ENCODE peak calls at places on chromosomes 4 and X, in seven cellular contexts. One of them, this sample, is unnamed.

GRCh38 chr4:17578482-17578891 is 1.5 kb downstream of the LAP3 start:
- DNase-seq in bronchial epithelial cell: no peak
- DNase-seq in H54: no peak
- DNase-seq in AG08395: no peak
- DNase-seq in activated T-helper 1 cell treated with anti-CD3 and anti-CD28 coated beads, Interleukin-2, amount 50 U/mL, for 16 hours: no peak
- DNase-seq in stimulated activated naive CD4-positive, alpha-beta T cell treated with Interleukin-2 at 50 U/mL for 16 hours: peak; percentile 3
- DNase-seq in stimulated activated CD8-positive, alpha-beta memory T cell treated with anti-CD3 and anti-CD28 coated beads, Interleukin-12 subunit alpha, Interleukin-12 subunit beta, amount 100 ng/mL, for 4 hours: no peak
- DNase-seq in this sample: no peak

GRCh38 chr4:154686838-154687237 is 57.0 kb upstream of the LRAT start:
- DNase-seq in bronchial epithelial cell: peak; percentile 32
- DNase-seq in H54: no peak
- DNase-seq in AG08395: no peak
- DNase-seq in activated T-helper 1 cell treated with anti-CD3 and anti-CD28 coated beads, Interleukin-2, amount 50 U/mL, for 16 hours: no peak
- DNase-seq in stimulated activated naive CD4-positive, alpha-beta T cell treated with Interleukin-2 at 50 U/mL for 16 hours: no peak
- DNase-seq in stimulated activated CD8-positive, alpha-beta memory T cell treated with anti-CD3 and anti-CD28 coated beads, Interleukin-12 subunit alpha, Interleukin-12 subunit beta, amount 100 ng/mL, for 4 hours: no peak
- DNase-seq in this sample: no peak

GRCh38 chr4:184932343-184932742 is 85.9 kb upstream of the HELT start:
- DNase-seq in bronchial epithelial cell: no peak
- DNase-seq in H54: no peak
- DNase-seq in AG08395: no peak
- DNase-seq in activated T-helper 1 cell treated with anti-CD3 and anti-CD28 coated beads, Interleukin-2, amount 50 U/mL, for 16 hours: no peak
- DNase-seq in stimulated activated naive CD4-positive, alpha-beta T cell treated with Interleukin-2 at 50 U/mL for 16 hours: no peak
- DNase-seq in stimulated activated CD8-positive, alpha-beta memory T cell treated with anti-CD3 and anti-CD28 coated beads, Interleukin-12 subunit alpha, Interleukin-12 subunit beta, amount 100 ng/mL, for 4 hours: no peak
- DNase-seq in this sample: no peak

GRCh38 chrX:115460565-115460888 is 100.4 kb upstream of the PLS3 start:
- DNase-seq in bronchial epithelial cell: peak; percentile 47
- DNase-seq in H54: no peak
- DNase-seq in AG08395: no peak
- DNase-seq in activated T-helper 1 cell treated with anti-CD3 and anti-CD28 coated beads, Interleukin-2, amount 50 U/mL, for 16 hours: no peak
- DNase-seq in stimulated activated naive CD4-positive, alpha-beta T cell treated with Interleukin-2 at 50 U/mL for 16 hours: no peak
- DNase-seq in stimulated activated CD8-positive, alpha-beta memory T cell treated with anti-CD3 and anti-CD28 coated beads, Interleukin-12 subunit alpha, Interleukin-12 subunit beta, amount 100 ng/mL, for 4 hours: no peak
- DNase-seq in this sample: no peak

GRCh38 chrX:129981207-129981553 is 1.3 kb upstream of the BCORL1 start:
- DNase-seq in bronchial epithelial cell: no peak
- DNase-seq in H54: no peak
- DNase-seq in AG08395: no peak
- DNase-seq in activated T-helper 1 cell treated with anti-CD3 and anti-CD28 coated beads, Interleukin-2, amount 50 U/mL, for 16 hours: no peak
- DNase-seq in stimulated activated naive CD4-positive, alpha-beta T cell treated with Interleukin-2 at 50 U/mL for 16 hours: no peak
- DNase-seq in stimulated activated CD8-positive, alpha-beta memory T cell treated with anti-CD3 and anti-CD28 coated beads, Interleukin-12 subunit alpha, Interleukin-12 subunit beta, amount 100 ng/mL, for 4 hours: no peak
- DNase-seq in this sample: no peak

GRCh38 chrX:149010899-149011224 is 494.2 kb downstream of the IDS start:
- DNase-seq in bronchial epithelial cell: no peak
- DNase-seq in H54: no peak
- DNase-seq in AG08395: no peak
- DNase-seq in activated T-helper 1 cell treated with anti-CD3 and anti-CD28 coated beads, Interleukin-2, amount 50 U/mL, for 16 hours: no peak
- DNase-seq in stimulated activated naive CD4-positive, alpha-beta T cell treated with Interleukin-2 at 50 U/mL for 16 hours: no peak
- DNase-seq in stimulated activated CD8-positive, alpha-beta memory T cell treated with anti-CD3 and anti-CD28 coated beads, Interleukin-12 subunit alpha, Interleukin-12 subunit beta, amount 100 ng/mL, for 4 hours: no peak
- DNase-seq in this sample: no peak

GRCh38 chr4:145511913-145512522 is 30.4 kb downstream of the SMAD1 start:
- DNase-seq in bronchial epithelial cell: peak; percentile 32
- DNase-seq in H54: no peak
- DNase-seq in AG08395: no peak
- DNase-seq in activated T-helper 1 cell treated with anti-CD3 and anti-CD28 coated beads, Interleukin-2, amount 50 U/mL, for 16 hours: no peak
- DNase-seq in stimulated activated naive CD4-positive, alpha-beta T cell treated with Interleukin-2 at 50 U/mL for 16 hours: no peak
- DNase-seq in stimulated activated CD8-positive, alpha-beta memory T cell treated with anti-CD3 and anti-CD28 coated beads, Interleukin-12 subunit alpha, Interleukin-12 subunit beta, amount 100 ng/mL, for 4 hours: no peak
- DNase-seq in this sample: no peak

GRCh38 chr4:104425003-104425402 is 69.7 kb downstream of the CXXC4 start:
- DNase-seq in bronchial epithelial cell: no peak
- DNase-seq in H54: no peak
- DNase-seq in AG08395: no peak
- DNase-seq in activated T-helper 1 cell treated with anti-CD3 and anti-CD28 coated beads, Interleukin-2, amount 50 U/mL, for 16 hours: no peak
- DNase-seq in stimulated activated naive CD4-positive, alpha-beta T cell treated with Interleukin-2 at 50 U/mL for 16 hours: no peak
- DNase-seq in stimulated activated CD8-positive, alpha-beta memory T cell treated with anti-CD3 and anti-CD28 coated beads, Interleukin-12 subunit alpha, Interleukin-12 subunit beta, amount 100 ng/mL, for 4 hours: no peak
- DNase-seq in this sample: no peak

GRCh38 chr4:20878806-20879205 is 178.5 kb downstream of the PACRGL start:
- DNase-seq in bronchial epithelial cell: no peak
- DNase-seq in H54: no peak
- DNase-seq in AG08395: no peak
- DNase-seq in activated T-helper 1 cell treated with anti-CD3 and anti-CD28 coated beads, Interleukin-2, amount 50 U/mL, for 16 hours: no peak
- DNase-seq in stimulated activated naive CD4-positive, alpha-beta T cell treated with Interleukin-2 at 50 U/mL for 16 hours: no peak
- DNase-seq in stimulated activated CD8-positive, alpha-beta memory T cell treated with anti-CD3 and anti-CD28 coated beads, Interleukin-12 subunit alpha, Interleukin-12 subunit beta, amount 100 ng/mL, for 4 hours: no peak
- DNase-seq in this sample: no peak